ENCODE peak calls at places on chromosomes 11 and 22, in nine cellular contexts. W, D, B, L, T, J, O, U and A are unnamed samples.

GRCh38 chr11:57426439-57426753 is 525 bp downstream of the SLC43A3 start:
- DNase-seq in W (no peak), D (no peak), U (no peak), B (no peak), T (no peak), O (no peak), L (no peak), J (no peak), A (no peak)

GRCh38 chr11:122910775-122911174 is 28.2 kb downstream of the JHY start:
- DNase-seq in B (no peak), D (no peak), J (peak; percentile 29), O (peak; percentile 29), L (no peak), U (no peak), W (no peak), T (no peak), A (peak; percentile 24)

GRCh38 chr11:9613118-9613829 is 39.8 kb downstream of the WEE1 start:
- DNase-seq in D (peak; percentile 76), T (peak; percentile 69), J (peak; percentile 97), U (peak; percentile 88), L (peak; percentile 93), O (peak; percentile 95), B (peak; percentile 74), W (peak; percentile 71), A (peak; percentile 93)

GRCh38 chr11:83159901-83160865 is 3.3 kb downstream of the PCF11 start:
- DNase-seq in W (no peak), T (no peak), O (peak; percentile 46), L (no peak), J (peak; percentile 44), B (no peak), D (peak; percentile 24), U (no peak), A (peak; percentile 25)

GRCh38 chr11:103994111-103994510 is 42.3 kb upstream of the DDI1 start:
- DNase-seq in J (no peak), B (no peak), T (no peak), W (no peak), D (no peak), L (no peak), O (peak; percentile 61), U (no peak), A (no peak)

GRCh38 chr22:26922804-26923203 is 265.4 kb downstream of the MIAT start:
- DNase-seq in L (no peak), O (no peak), D (no peak), W (no peak), T (no peak), J (peak; percentile 63), U (no peak), B (no peak), A (peak; percentile 11)

GRCh38 chr22:50481440-50482106 is at the start of gene ADM2:
- DNase-seq in T (no peak), L (no peak), W (no peak), B (peak; percentile 60), U (peak; percentile 61), O (no peak), J (peak; percentile 73), D (peak; percentile 58), A (no peak)

GRCh38 chr22:46798041-46798365 is 35.6 kb downstream of the TBC1D22A start:
- DNase-seq in W (no peak), T (no peak), O (no peak), L (no peak), J (no peak), U (no peak), B (no peak), D (no peak), A (no peak)

GRCh38 chr11:121928597-121929580 is 187.1 kb downstream of the BLID start:
- DNase-seq in L (no peak), J (no peak), O (no peak), D (no peak), U (no peak), W (no peak), B (no peak), T (no peak), A (no peak)

GRCh38 chr22:20111689-20112622 is 3.9 kb upstream of the RANBP1 start:
- DNase-seq in J (no peak), U (no peak), W (no peak), B (no peak), L (no peak), D (no peak), O (no peak), T (no peak), A (no peak)

GRCh38 chr11:100739636-100740035 is 52.5 kb downstream of the ARHGAP42 start:
- DNase-seq in L (no peak), T (no peak), W (no peak), D (no peak), J (peak; percentile 55), U (no peak), O (peak; percentile 94), B (no peak), A (no peak)

GRCh38 chr11:18696638-18697225 is 1.8 kb upstream of the TMEM86A start:
- DNase-seq in U (no peak), T (no peak), D (no peak), B (no peak), O (peak; percentile 46), J (no peak), L (no peak), W (no peak), A (no peak)

GRCh38 chr11:612201-612960 is 3.4 kb downstream of the IRF7 start:
- DNase-seq in L (no peak), J (peak; percentile 51), O (no peak), T (no peak), D (no peak), B (no peak), U (no peak), W (no peak), A (no peak)

GRCh38 chr11:119336744-119337469 is 2.6 kb downstream of the RNF26 start:
- DNase-seq in W (no peak), L (no peak), D (no peak), O (no peak), B (no peak), J (no peak), U (no peak), T (no peak), A (no peak)

GRCh38 chr11:119335655-119336543 is 1.6 kb downstream of the RNF26 start:
- DNase-seq in T (no peak), L (no peak), W (peak; percentile 61), B (no peak), U (no peak), O (no peak), D (no peak), J (no peak), A (no peak)

GRCh38 chr11:119334173-119334930 is at the start of gene RNF26:
- DNase-seq in B (peak; percentile 94), W (peak; percentile 85), U (peak; percentile 96), T (peak; percentile 91), L (peak; percentile 97), J (peak; percentile 97), D (peak; percentile 94), O (peak; percentile 96), A (peak; percentile 100)

GRCh38 chr11:119337581-119338317 is 2.9 kb downstream of the C1QTNF5 start:
- DNase-seq in J (peak; percentile 85), L (no peak), O (peak; percentile 82), T (no peak), W (no peak), U (no peak), D (no peak), B (no peak), A (no peak)

DNA sequence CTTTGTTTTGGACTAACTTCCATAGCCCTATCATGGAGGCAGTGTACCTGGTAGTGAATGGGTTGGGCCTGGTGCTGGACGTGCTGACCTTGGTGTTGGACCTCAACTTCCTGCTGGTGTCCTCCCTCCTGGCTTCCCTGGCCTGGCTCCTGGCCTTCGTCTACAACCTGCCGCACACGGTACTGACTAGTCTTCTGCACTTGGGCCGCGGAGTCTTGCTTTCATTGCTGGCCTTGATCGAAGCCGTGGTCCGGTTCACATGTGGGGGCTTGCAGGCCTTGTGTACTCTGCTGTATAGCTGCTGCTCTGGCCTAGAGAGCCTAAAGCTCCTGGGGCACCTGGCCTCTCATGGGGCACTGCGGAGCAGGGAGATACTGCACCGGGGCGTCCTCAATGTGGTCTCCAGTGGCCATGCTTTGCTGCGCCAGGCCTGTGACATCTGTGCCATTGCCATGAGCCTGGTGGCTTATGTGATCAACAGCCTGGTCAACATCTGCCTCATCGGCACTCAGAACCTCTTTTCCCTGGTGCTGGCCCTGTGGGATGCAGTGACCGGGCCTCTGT is 846 bp downstream of the RNF26 start:
- DNase-seq in D (no peak), T (no peak), O (no peak), B (no peak), W (no peak), U (no peak), L (no peak), J (no peak), A (no peak)
- H3K27ac ChIP-seq in D (peak overlapping the region; percentile 89), T (peak overlapping the region; percentile 71), O (peak overlapping the region; percentile 95), B (peak overlapping the region; percentile 77), W (no peak overlapping the region), U (peak overlapping the region; percentile 90), L (peak overlapping the region; percentile 92), J (peak overlapping the region; percentile 75), A (peak overlapping the region; percentile 82)

GRCh38 chr11:128456566-128457268 is 130.6 kb downstream of the ETS1 start:
- DNase-seq in T (no peak), L (no peak), B (no peak), J (peak; percentile 20), O (no peak), D (no peak), U (no peak), W (no peak), A (no peak)
- H3K27ac ChIP-seq in T (no peak overlapping the region), L (no peak overlapping the region), B (no peak overlapping the region), J (peak overlapping the region; percentile 61), O (no peak overlapping the region), D (peak overlapping the region; percentile 43), U (no peak overlapping the region), W (no peak overlapping the region), A (no peak overlapping the region)

GRCh38 chr11:72962717-72963116 is 148.5 kb downstream of the ATG16L2 start:
- DNase-seq in B (no peak), T (no peak), O (no peak), J (no peak), U (no peak), L (no peak), W (no peak), D (no peak), A (no peak)
- H3K27ac ChIP-seq in B (no peak overlapping the region), T (no peak overlapping the region), O (no peak overlapping the region), J (no peak overlapping the region), U (no peak overlapping the region), L (no peak overlapping the region), W (no peak overlapping the region), D (no peak overlapping the region), A (no peak overlapping the region)

GRCh38 chr22:37911697-37912096 is 5.6 kb downstream of the MICALL1 start:
- DNase-seq in O (no peak), T (no peak), J (no peak), B (no peak), L (no peak), U (no peak), W (no peak), D (no peak), A (no peak)

GRCh38 chr22:37911273-37911672 is 5.2 kb downstream of the MICALL1 start:
- DNase-seq in U (no peak), B (no peak), W (no peak), J (no peak), O (no peak), D (no peak), L (no peak), T (no peak), A (no peak)

GRCh38 chr22:37912171-37912570 is 6.1 kb downstream of the MICALL1 start:
- DNase-seq in U (no peak), D (no peak), L (no peak), B (no peak), O (no peak), J (no peak), T (no peak), W (no peak), A (no peak)

GRCh38 chr22:37910863-37911262 is 4.8 kb downstream of the MICALL1 start:
- DNase-seq in O (no peak), U (no peak), D (no peak), W (no peak), L (no peak), T (no peak), B (no peak), J (no peak), A (no peak)

GRCh38 chr22:37913233-37913721 is 7.2 kb downstream of the MICALL1 start:
- DNase-seq in J (no peak), W (no peak), L (no peak), U (no peak), T (no peak), D (no peak), O (no peak), B (no peak), A (no peak)
- H3K27ac ChIP-seq in J (no peak overlapping the region), W (no peak overlapping the region), L (no peak overlapping the region), U (no peak overlapping the region), T (no peak overlapping the region), D (no peak overlapping the region), O (no peak overlapping the region), B (no peak overlapping the region), A (peak overlapping the region; percentile 100)